ENCODE peak calls at places on chromosomes 7 and 10, in six cellular contexts. J, U, Y, G, W and I are unnamed samples.
A peak's percentile ranks its signal among the peaks of the same experiment; 100 is the strongest.

GRCh38 chr7:66452165-66452564 is 176.5 kb upstream of the KCTD7 start:
- DNase-seq in W (no peak), J (no peak), U (no peak), Y (no peak), G (no peak), I (peak; percentile 30)

GRCh38 chr10:19874791-19875190 is 58.6 kb downstream of the PLXDC2 start:
- DNase-seq in Y (no peak), J (peak; percentile 6), W (no peak), U (no peak), G (no peak), I (no peak)

GRCh38 chr7:134539380-134540004 is 9.4 kb upstream of the AKR1B15 start:
- DNase-seq in U (no peak), G (no peak), J (no peak), W (no peak), Y (no peak), I (no peak)

GRCh38 chr10:59387951-59388431 is 25.6 kb upstream of the FAM13C start:
- DNase-seq in U (no peak), J (peak; percentile 94), Y (no peak), W (no peak), G (no peak), I (peak; percentile 94)

GRCh38 chr10:25493122-25493893 is 318.5 kb downstream of the GPR158 start:
- DNase-seq in J (peak; percentile 58), Y (no peak), G (no peak), W (no peak), U (no peak), I (no peak)

GRCh38 chr7:226281-226882 is 34.0 kb downstream of the FAM20C start:
- DNase-seq in Y (no peak), U (no peak), W (no peak), J (peak; percentile 73), G (no peak), I (no peak)

GRCh38 chr7:25194036-25194435 is 34.2 kb downstream of the NPVF start:
- DNase-seq in U (no peak), G (no peak), Y (no peak), W (no peak), J (no peak), I (no peak)

GRCh38 chr10:34528320-34528719 is 286.8 kb downstream of the PARD3 start:
- DNase-seq in J (peak; percentile 96), Y (no peak), W (no peak), G (peak; percentile 72), U (no peak), I (peak; percentile 90)

GRCh38 chr7:7595451-7595850 is 28.8 kb downstream of the MIOS start:
- DNase-seq in Y (no peak), U (no peak), J (no peak), G (no peak), W (no peak), I (no peak)